ENCODE peak calls at places on chromosomes 4 and X, in four cellular contexts. A is IMR-90; K is upper lobe of right lung; V is activated T-cell treated with anti-CD3 and anti-CD28 coated beads, Interleukin-2, amount 50 U/mL, for 4 hours. U is an unnamed sample.

GRCh38 chrX:53071604-53072417 is 10.4 kb upstream of the TSPYL2 start:
- DNase-seq in A (peak; percentile 56), K (peak; percentile 80), V (peak; percentile 62), U (peak; percentile 65)

GRCh38 chr4:111210576-111210975 is 587.7 kb upstream of the PITX2 start:
- DNase-seq in V (no peak), A (no peak), K (no peak), U (no peak)

GRCh38 chrX:150848914-150849365 is 49.5 kb downstream of the CD99L2 start:
- DNase-seq in K (peak; percentile 56), V (no peak), A (no peak), U (no peak)

GRCh38 chr4:77921701-77922100 is 59.1 kb downstream of the MRPL1 start:
- DNase-seq in V (no peak), A (peak; percentile 96), K (no peak), U (peak; percentile 98)

GRCh38 chrX:120309873-120310730 is 1.2 kb downstream of the TMEM255A start:
- DNase-seq in A (no peak), V (no peak), K (no peak), U (no peak)

GRCh38 chr4:156293657-156294297 is 340.1 kb upstream of the CTSO start:
- DNase-seq in A (peak; percentile 93), K (no peak), V (no peak), U (peak; percentile 93)

GRCh38 chr4:169956441-169956840 is 69.8 kb downstream of the MFAP3L start:
- DNase-seq in V (no peak), K (no peak), A (no peak), U (no peak)

GRCh38 chr4:43357252-43357974 is 464.9 kb downstream of the GRXCR1 start:
- DNase-seq in K (no peak), V (no peak), A (no peak), U (no peak)

GRCh38 chrX:48064261-48064660 is 7.2 kb downstream of the ZNF630 start:
- DNase-seq in K (no peak), A (no peak), V (no peak), U (no peak)

GRCh38 chr4:90099795-90100194 is 27.4 kb upstream of the CCSER1 start:
- DNase-seq in V (no peak), K (no peak), A (no peak), U (no peak)

GRCh38 chr4:26434030-26434639 is 56.1 kb downstream of the CCKAR start:
- DNase-seq in K (no peak), V (no peak), A (peak; percentile 36), U (peak; percentile 67)

GRCh38 chr4:165540206-165540865 is 161.5 kb downstream of the CPE start:
- DNase-seq in K (no peak), V (no peak), A (no peak), U (no peak)

GRCh38 chr4:139909036-139909435 is 243.4 kb downstream of the MGST2 start:
- DNase-seq in A (no peak), K (no peak), V (no peak), U (no peak)

GRCh38 chr4:15793506-15794363 is 15.6 kb downstream of the CD38 start:
- DNase-seq in K (no peak), V (no peak), A (no peak), U (no peak)

GRCh38 chrX:106286053-106286650 is 118.0 kb downstream of the PWWP3B start:
- DNase-seq in V (no peak), A (no peak), K (no peak), U (peak; percentile 82)

GRCh38 chr4:187578103-187578502 is 417.5 kb upstream of the ZFP42 start:
- DNase-seq in K (no peak), V (no peak), A (peak; percentile 1), U (peak; percentile 1)

GRCh38 chrX:71619193-71619592 is 882 bp upstream of the CXCR3 start:
- DNase-seq in A (no peak), V (peak; percentile 64), K (no peak), U (no peak)

GRCh38 chr4:24871176-24871575 is 41.7 kb downstream of the CCDC149 start:
- DNase-seq in K (no peak), V (no peak), A (no peak), U (no peak)

GRCh38 chrX:109134777-109135176 is 347.1 kb downstream of the GUCY2F start:
- DNase-seq in K (no peak), A (no peak), V (no peak), U (no peak)

GRCh38 chr4:38455092-38455855 is 208.7 kb upstream of the KLF3 start:
- DNase-seq in V (no peak), A (no peak), K (no peak), U (no peak)

GRCh38 chr4:138494931-138495330 is 252.8 kb upstream of the SLC7A11 start:
- DNase-seq in A (peak; percentile 46), V (no peak), K (no peak), U (peak; percentile 67)

GRCh38 chrX:153377727-153378126 is 23.4 kb downstream of the PNMA6E start:
- DNase-seq in V (no peak), K (no peak), A (no peak), U (no peak)

GRCh38 chrX:46686003-46686645 is 72.8 kb downstream of the SLC9A7 start:
- DNase-seq in V (peak; percentile 23), A (peak; percentile 41), K (no peak), U (peak; percentile 63)

GRCh38 chr4:17398035-17398434 is 113.9 kb downstream of the QDPR start:
- DNase-seq in A (no peak), V (no peak), K (no peak), U (no peak)

U was measured in fibroblast of pulmonary artery.